ENCODE peak calls at places on chromosomes 7 and 10, in five cellular contexts. One of them, this sample, is unnamed.

GRCh38 chr7:51269911-51270310 is 46.7 kb downstream of the COBL start:
- DNase-seq in adrenal gland: no peak
- DNase-seq in IMR-90: no peak
- DNase-seq in ovary: no peak
- DNase-seq in uterus: no peak
- DNase-seq in this sample: no peak

GRCh38 chr10:11403116-11403515 is 208.3 kb downstream of the USP6NL start:
- DNase-seq in adrenal gland: no peak
- DNase-seq in IMR-90: no peak
- DNase-seq in ovary: no peak
- DNase-seq in uterus: no peak
- DNase-seq in this sample: no peak

GRCh38 chr10:50576245-50576815 is 47.4 kb downstream of the SGMS1 start:
- DNase-seq in adrenal gland: peak; percentile 45
- DNase-seq in IMR-90: peak; percentile 49
- DNase-seq in ovary: no peak
- DNase-seq in uterus: no peak
- DNase-seq in this sample: no peak

GRCh38 chr7:123747089-123747488 is 1.7 kb downstream of the WASL start:
- DNase-seq in adrenal gland: no peak
- DNase-seq in IMR-90: no peak
- DNase-seq in ovary: no peak
- DNase-seq in uterus: no peak
- DNase-seq in this sample: no peak

GRCh38 chr7:128718967-128719642 is 20.1 kb upstream of the CALU start:
- DNase-seq in adrenal gland: no peak
- DNase-seq in IMR-90: no peak
- DNase-seq in ovary: no peak
- DNase-seq in uterus: no peak
- DNase-seq in this sample: no peak

GRCh38 chr10:94092848-94093247 is 99.1 kb downstream of the PLCE1 start:
- DNase-seq in adrenal gland: no peak
- DNase-seq in IMR-90: peak; percentile 25
- DNase-seq in ovary: no peak
- DNase-seq in uterus: no peak
- DNase-seq in this sample: no peak

GRCh38 chr7:94396044-94396443 is 1.3 kb downstream of the COL1A2 start:
- DNase-seq in adrenal gland: no peak
- DNase-seq in IMR-90: peak; percentile 74
- DNase-seq in ovary: peak; percentile 47
- DNase-seq in uterus: no peak
- DNase-seq in this sample: no peak

GRCh38 chr7:49001610-49002033 is 77.3 kb downstream of the CDC14C start:
- DNase-seq in adrenal gland: no peak
- DNase-seq in IMR-90: no peak
- DNase-seq in ovary: peak; percentile 18
- DNase-seq in uterus: no peak
- DNase-seq in this sample: no peak

GRCh38 chr7:28478661-28479060 is 66.3 kb downstream of the CREB5 start:
- DNase-seq in adrenal gland: no peak
- DNase-seq in IMR-90: no peak
- DNase-seq in ovary: no peak
- DNase-seq in uterus: no peak
- DNase-seq in this sample: no peak

GRCh38 chr10:72979709-72980108 is 25.1 kb upstream of the PLA2G12B start:
- DNase-seq in adrenal gland: no peak
- DNase-seq in IMR-90: no peak
- DNase-seq in ovary: no peak
- DNase-seq in uterus: no peak
- DNase-seq in this sample: no peak

GRCh38 chr10:24727811-24728210 is 4.1 kb upstream of the ARHGAP21 start:
- DNase-seq in adrenal gland: no peak
- DNase-seq in IMR-90: no peak
- DNase-seq in ovary: no peak
- DNase-seq in uterus: no peak
- DNase-seq in this sample: no peak

GRCh38 chr7:146670532-146670931 is 553.9 kb downstream of the CNTNAP2 start:
- DNase-seq in adrenal gland: no peak
- DNase-seq in IMR-90: no peak
- DNase-seq in ovary: no peak
- DNase-seq in uterus: no peak
- DNase-seq in this sample: no peak

GRCh38 chr10:114479307-114479706 is 75.0 kb upstream of the AFAP1L2 start:
- DNase-seq in adrenal gland: peak; percentile 93
- DNase-seq in IMR-90: no peak
- DNase-seq in ovary: peak; percentile 51
- DNase-seq in uterus: peak; percentile 40
- DNase-seq in this sample: peak; percentile 59

GRCh38 chr10:48473704-48474103 is 131.2 kb downstream of the ARHGAP22 start:
- DNase-seq in adrenal gland: no peak
- DNase-seq in IMR-90: no peak
- DNase-seq in ovary: no peak
- DNase-seq in uterus: no peak
- DNase-seq in this sample: no peak

GRCh38 chr7:109076561-109076960 is 506.9 kb downstream of the DNAJB9 start:
- DNase-seq in adrenal gland: no peak
- DNase-seq in IMR-90: no peak
- DNase-seq in ovary: no peak
- DNase-seq in uterus: no peak
- DNase-seq in this sample: no peak

GRCh38 chr7:16498122-16498521 is 28.5 kb upstream of the LRRC72 start:
- DNase-seq in adrenal gland: no peak
- DNase-seq in IMR-90: no peak
- DNase-seq in ovary: no peak
- DNase-seq in uterus: no peak
- DNase-seq in this sample: no peak

GRCh38 chr7:16502303-16502702 is 24.3 kb upstream of the LRRC72 start:
- DNase-seq in adrenal gland: no peak
- DNase-seq in IMR-90: no peak
- DNase-seq in ovary: no peak
- DNase-seq in uterus: no peak
- DNase-seq in this sample: no peak

GRCh38 chr7:16509829-16510228 is 16.8 kb upstream of the LRRC72 start:
- DNase-seq in adrenal gland: no peak
- DNase-seq in IMR-90: no peak
- DNase-seq in ovary: no peak
- DNase-seq in uterus: no peak
- DNase-seq in this sample: no peak

DNA sequence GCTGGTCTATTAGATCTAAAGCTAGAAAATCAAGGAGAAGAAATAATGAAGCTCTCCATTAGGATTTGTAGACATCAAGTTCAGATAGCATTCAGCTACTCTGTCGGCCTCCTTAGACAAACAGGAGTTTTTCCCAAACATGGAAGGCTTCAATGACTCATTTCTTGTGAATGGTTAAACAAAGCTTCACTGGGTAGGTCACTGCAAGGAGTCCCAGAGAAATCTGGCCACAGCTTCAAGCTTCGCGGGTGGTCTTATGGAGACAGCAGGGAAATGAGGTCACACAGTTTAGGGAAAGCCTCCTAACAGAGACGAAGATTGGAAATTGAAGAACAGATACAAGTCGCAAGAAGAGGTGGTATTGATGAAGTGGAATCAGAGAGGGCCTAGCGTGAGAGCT is 22.6 kb upstream of the LRRC72 start:
- DNase-seq in adrenal gland: no peak
- DNase-seq in IMR-90: peak; percentile 81
- DNase-seq in ovary: no peak
- DNase-seq in uterus: no peak
- DNase-seq in this sample: no peak
- TF ChIP-seq CTCF in adrenal gland: no peak
- TF ChIP-seq CTCF in IMR-90: no peak
- TF ChIP-seq CTCF in ovary: no peak
- TF ChIP-seq CTCF in uterus: no peak
- TF ChIP-seq CTCF in this sample: no peak

DNA sequence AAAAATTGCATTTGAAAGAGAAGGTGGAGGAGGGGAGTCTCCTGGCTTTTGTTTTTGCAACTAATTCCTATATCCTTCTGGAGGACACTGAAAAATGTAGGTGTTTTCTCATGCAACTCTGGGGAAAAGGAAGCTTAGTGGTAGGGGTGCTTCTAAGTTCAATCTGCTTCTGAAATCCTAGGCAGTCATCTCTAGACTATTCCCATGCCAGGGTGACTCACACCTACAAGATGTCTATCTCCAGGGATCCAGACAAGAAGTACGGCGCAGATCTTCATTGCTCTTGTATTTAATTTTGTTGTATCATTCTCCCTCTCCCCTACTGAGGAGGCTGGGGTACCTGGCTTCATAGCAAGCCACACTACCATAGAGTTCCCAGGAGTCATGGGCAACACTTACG is 258.8 kb downstream of the PHF14 start:
- DNase-seq in adrenal gland: no peak
- DNase-seq in IMR-90: no peak
- DNase-seq in ovary: no peak
- DNase-seq in uterus: no peak
- DNase-seq in this sample: no peak
- TF ChIP-seq POLR2A in adrenal gland: no peak
- TF ChIP-seq POLR2A in IMR-90: no peak
- TF ChIP-seq POLR2A in ovary: no peak
- TF ChIP-seq POLR2A in uterus: no peak
- TF ChIP-seq POLR2A in this sample: no peak

GRCh38 chr10:124739996-124740373 is 4.2 kb downstream of the FAM53B start:
- DNase-seq in adrenal gland: no peak
- DNase-seq in IMR-90: no peak
- DNase-seq in ovary: no peak
- DNase-seq in uterus: no peak
- DNase-seq in this sample: no peak

GRCh38 chr10:124742418-124743187 is 1.6 kb downstream of the FAM53B start:
- DNase-seq in adrenal gland: no peak
- DNase-seq in IMR-90: no peak
- DNase-seq in ovary: no peak
- DNase-seq in uterus: peak; percentile 29
- DNase-seq in this sample: no peak

GRCh38 chr10:124741922-124742417 is 2.2 kb downstream of the FAM53B start:
- DNase-seq in adrenal gland: peak; percentile 49
- DNase-seq in IMR-90: no peak
- DNase-seq in ovary: no peak
- DNase-seq in uterus: peak; percentile 27
- DNase-seq in this sample: peak; percentile 82

GRCh38 chr10:124740374-124741280 is 3.6 kb downstream of the FAM53B start:
- DNase-seq in adrenal gland: peak; percentile 79
- DNase-seq in IMR-90: peak; percentile 41
- DNase-seq in ovary: peak; percentile 72
- DNase-seq in uterus: peak; percentile 75
- DNase-seq in this sample: peak; percentile 95

DNA sequence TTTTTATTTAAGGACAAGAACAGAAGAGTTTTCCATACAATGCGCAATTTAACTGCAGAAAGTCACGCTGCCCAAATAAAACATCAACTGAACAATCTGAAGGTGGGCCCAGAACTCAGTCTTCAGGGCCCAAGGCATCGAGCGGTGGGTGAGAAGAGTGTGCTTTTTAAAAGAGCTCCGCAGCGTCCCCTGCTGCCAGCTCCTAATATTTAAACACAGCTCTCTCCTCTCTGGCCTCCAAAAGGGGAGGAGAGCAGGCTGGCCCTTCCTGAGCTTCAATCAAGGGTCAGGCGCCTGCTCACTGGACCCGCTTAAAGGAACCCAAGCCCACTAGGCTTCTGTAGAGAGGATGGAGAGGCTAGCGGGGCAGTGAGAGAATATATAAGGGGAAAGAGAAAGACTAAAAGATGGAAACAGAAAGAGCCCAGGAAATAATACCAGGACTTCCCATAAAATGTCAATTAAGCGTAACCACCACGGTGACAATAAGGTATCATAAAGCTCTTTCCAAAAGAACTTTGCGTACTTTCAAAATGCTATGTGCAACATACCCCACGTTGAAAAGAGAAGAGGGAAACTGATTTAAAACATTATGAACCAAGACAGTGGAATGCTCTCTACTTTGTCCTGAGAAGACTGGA is 2.8 kb downstream of the FAM53B start:
- DNase-seq in adrenal gland: peak; percentile 85
- DNase-seq in IMR-90: peak; percentile 64
- DNase-seq in ovary: peak; percentile 92
- DNase-seq in uterus: peak; percentile 89
- DNase-seq in this sample: peak; percentile 95
- TF ChIP-seq CTCF in adrenal gland: peak; percentile 80
- TF ChIP-seq CTCF in IMR-90: peak; percentile 82
- TF ChIP-seq CTCF in ovary: peak; percentile 95
- TF ChIP-seq CTCF in uterus: peak; percentile 89
- TF ChIP-seq CTCF in this sample: no peak

GRCh38 chr10:78740976-78741375 is 327.8 kb upstream of the ZMIZ1 start:
- DNase-seq in adrenal gland: no peak
- DNase-seq in IMR-90: no peak
- DNase-seq in ovary: no peak
- DNase-seq in uterus: no peak
- DNase-seq in this sample: no peak

GRCh38 chr10:78742406-78742729 is 326.4 kb upstream of the ZMIZ1 start:
- DNase-seq in adrenal gland: no peak
- DNase-seq in IMR-90: no peak
- DNase-seq in ovary: no peak
- DNase-seq in uterus: no peak
- DNase-seq in this sample: no peak

GRCh38 chr10:78742730-78743615 is 325.8 kb upstream of the ZMIZ1 start:
- DNase-seq in adrenal gland: no peak
- DNase-seq in IMR-90: no peak
- DNase-seq in ovary: no peak
- DNase-seq in uterus: no peak
- DNase-seq in this sample: no peak

GRCh38 chr10:78739411-78740053 is 329.2 kb upstream of the ZMIZ1 start:
- DNase-seq in adrenal gland: no peak
- DNase-seq in IMR-90: no peak
- DNase-seq in ovary: no peak
- DNase-seq in uterus: no peak
- DNase-seq in this sample: no peak

DNA sequence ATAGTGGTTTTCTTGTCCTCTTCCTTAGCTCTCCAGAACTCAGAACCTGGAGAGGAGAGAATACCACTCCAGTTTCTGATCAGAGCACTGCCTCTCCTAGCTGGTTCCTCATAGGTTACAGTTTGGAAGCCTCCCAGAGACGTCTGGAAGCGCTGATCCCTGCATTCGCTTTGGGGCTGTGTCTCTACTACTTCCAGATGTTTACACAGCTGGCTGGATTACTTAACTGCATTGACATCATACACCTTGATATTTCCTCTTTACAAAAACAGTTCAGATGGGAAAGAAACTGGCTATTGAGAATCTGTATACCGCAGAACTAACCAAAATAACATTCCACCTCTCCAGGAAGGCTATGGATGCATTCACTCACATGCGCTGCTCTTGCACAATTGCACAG is 327.2 kb upstream of the ZMIZ1 start:
- DNase-seq in adrenal gland: no peak
- DNase-seq in IMR-90: peak; percentile 66
- DNase-seq in ovary: no peak
- DNase-seq in uterus: no peak
- DNase-seq in this sample: no peak
- TF ChIP-seq POLR2A in adrenal gland: no peak
- TF ChIP-seq POLR2A in IMR-90: no peak
- TF ChIP-seq POLR2A in ovary: no peak
- TF ChIP-seq POLR2A in uterus: no peak
- TF ChIP-seq POLR2A in this sample: no peak

GRCh38 chr10:116796910-116797513 is 52.3 kb upstream of the ENO4 start:
- DNase-seq in adrenal gland: peak; percentile 61
- DNase-seq in IMR-90: peak; percentile 61
- DNase-seq in ovary: peak; percentile 69
- DNase-seq in uterus: peak; percentile 67
- DNase-seq in this sample: peak; percentile 91
- TF ChIP-seq CTCF in adrenal gland: peak; percentile 95
- TF ChIP-seq CTCF in IMR-90: peak; percentile 94
- TF ChIP-seq CTCF in ovary: peak; percentile 46
- TF ChIP-seq CTCF in uterus: peak; percentile 69
- TF ChIP-seq CTCF in this sample: no peak